ENCODE peak calls at places on chromosomes 6 and 20, in eight cellular contexts. M, I, H, C, O, G, Q and A are unnamed samples.

GRCh38 chr6:45997875-45998506 is 17.7 kb downstream of the CLIC5 start:
- DNase-seq in M (no peak), H (no peak), O (no peak), G (no peak), I (no peak), C (no peak), Q (peak; percentile 69), A (no peak)

GRCh38 chr6:17012421-17013225 is 89.2 kb upstream of the STMND1 start:
- DNase-seq in C (no peak), H (peak; percentile 84), M (peak; percentile 77), Q (no peak), G (no peak), I (no peak), O (no peak), A (no peak)

GRCh38 chr6:158869604-158870417 is 50.6 kb upstream of the EZR start:
- DNase-seq in I (peak; percentile 94), Q (peak; percentile 92), G (peak; percentile 72), M (peak; percentile 97), C (peak; percentile 95), O (peak; percentile 89), H (peak; percentile 90), A (peak; percentile 98)

GRCh38 chr6:80289727-80290126 is 183.3 kb downstream of the BCKDHB start:
- DNase-seq in G (no peak), I (no peak), C (no peak), O (no peak), H (no peak), Q (no peak), M (no peak), A (no peak)

GRCh38 chr6:125781307-125781868 is 9.4 kb upstream of the NCOA7 start:
- DNase-seq in H (peak; percentile 30), I (no peak), M (peak; percentile 22), G (no peak), O (no peak), Q (no peak), C (no peak), A (peak; percentile 65)

GRCh38 chr20:35992713-35993335 is 24.4 kb downstream of the CNBD2 start:
- DNase-seq in O (no peak), G (peak; percentile 41), M (peak; percentile 85), H (peak; percentile 72), Q (no peak), C (peak; percentile 56), I (no peak), A (peak; percentile 49)

GRCh38 chr6:13194852-13195251 is 133.5 kb downstream of the TBC1D7 start:
- DNase-seq in I (peak; percentile 59), G (peak; percentile 40), O (no peak), M (peak; percentile 80), H (peak; percentile 85), Q (peak; percentile 52), C (peak; percentile 32), A (no peak)

GRCh38 chr20:1491281-1491840 is at the start of gene SIRPB2:
- DNase-seq in H (peak; percentile 21), O (no peak), I (peak; percentile 83), M (no peak), G (peak; percentile 33), C (no peak), Q (no peak), A (no peak)

GRCh38 chr6:123089223-123089622 is 93.2 kb downstream of the CLVS2 start:
- DNase-seq in Q (no peak), G (no peak), O (no peak), H (no peak), C (no peak), I (no peak), M (no peak), A (no peak)

GRCh38 chr6:56091159-56091869 is 156.1 kb downstream of the COL21A1 start:
- DNase-seq in M (no peak), O (no peak), G (no peak), C (no peak), I (no peak), H (peak; percentile 92), Q (no peak), A (no peak)

GRCh38 chr6:87742106-87742505 is 40.1 kb upstream of the AKIRIN2 start:
- DNase-seq in I (no peak), G (peak; percentile 29), C (no peak), Q (no peak), O (no peak), M (no peak), H (no peak), A (peak; percentile 21)

GRCh38 chr6:100883347-100883746 is 2.2 kb upstream of the ASCC3 start:
- DNase-seq in C (no peak), Q (no peak), M (peak; percentile 26), I (no peak), G (no peak), H (no peak), O (no peak), A (no peak)

GRCh38 chr6:27442932-27443331 is 30.0 kb downstream of the ZNF184 start:
- DNase-seq in C (no peak), O (no peak), H (no peak), I (no peak), M (no peak), G (no peak), Q (no peak), A (no peak)

GRCh38 chr6:85372188-85372914 is 77.5 kb upstream of the NT5E start:
- DNase-seq in M (peak; percentile 17), O (no peak), I (no peak), G (no peak), C (no peak), Q (no peak), H (peak; percentile 30), A (no peak)

GRCh38 chr6:156563710-156564109 is 213.5 kb upstream of the ARID1B start:
- DNase-seq in Q (no peak), H (no peak), I (no peak), O (no peak), G (no peak), M (no peak), C (no peak), A (no peak)

GRCh38 chr20:57582432-57583288 is 21.8 kb downstream of the PCK1 start:
- DNase-seq in M (peak; percentile 67), C (no peak), O (no peak), I (no peak), G (peak; percentile 79), Q (no peak), H (peak; percentile 44), A (no peak)

GRCh38 chr6:26020983-26021349 is 58.4 kb downstream of the TRIM38 start:
- DNase-seq in G (peak; percentile 56), Q (peak; percentile 78), H (peak; percentile 71), I (peak; percentile 76), C (peak; percentile 68), M (no peak), O (peak; percentile 89), A (peak; percentile 55)

GRCh38 chr6:39791850-39792500 is at the start of gene DAAM2:
- DNase-seq in Q (peak; percentile 78), H (peak; percentile 70), O (peak; percentile 71), I (peak; percentile 72), C (peak; percentile 35), G (peak; percentile 54), M (peak; percentile 66), A (no peak)

DNA sequence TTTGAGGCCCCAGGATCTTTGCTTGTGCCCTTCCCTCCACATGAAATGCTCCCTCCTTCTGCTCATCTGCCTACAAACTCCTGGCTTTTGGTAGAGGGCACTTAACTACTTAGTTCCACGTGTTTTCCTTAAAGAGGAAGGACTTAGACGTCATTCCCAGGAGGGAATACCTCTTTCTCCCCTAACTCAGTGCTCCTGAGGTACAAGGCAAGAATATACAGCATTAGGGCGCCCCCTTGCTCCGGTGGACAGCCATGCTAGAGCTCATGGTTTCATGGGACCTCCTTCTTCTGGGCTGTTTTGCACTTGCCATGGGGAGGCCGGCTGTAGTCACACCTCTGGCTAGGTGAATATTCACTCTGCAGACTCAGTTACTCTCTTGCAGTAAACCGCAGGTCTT is 93.8 kb upstream of the LY86 start:
- DNase-seq in H (no peak), M (peak; percentile 89), Q (peak; percentile 64), G (peak; percentile 41), C (peak; percentile 41), O (no peak), I (peak; percentile 73), A (no peak)
- TF ChIP-seq CTCF in H (no peak), M (peak; percentile 84), Q (peak; percentile 28), G (peak; percentile 5), C (peak; percentile 27), O (peak; percentile 12), I (peak; percentile 58), A (no peak)

DNA sequence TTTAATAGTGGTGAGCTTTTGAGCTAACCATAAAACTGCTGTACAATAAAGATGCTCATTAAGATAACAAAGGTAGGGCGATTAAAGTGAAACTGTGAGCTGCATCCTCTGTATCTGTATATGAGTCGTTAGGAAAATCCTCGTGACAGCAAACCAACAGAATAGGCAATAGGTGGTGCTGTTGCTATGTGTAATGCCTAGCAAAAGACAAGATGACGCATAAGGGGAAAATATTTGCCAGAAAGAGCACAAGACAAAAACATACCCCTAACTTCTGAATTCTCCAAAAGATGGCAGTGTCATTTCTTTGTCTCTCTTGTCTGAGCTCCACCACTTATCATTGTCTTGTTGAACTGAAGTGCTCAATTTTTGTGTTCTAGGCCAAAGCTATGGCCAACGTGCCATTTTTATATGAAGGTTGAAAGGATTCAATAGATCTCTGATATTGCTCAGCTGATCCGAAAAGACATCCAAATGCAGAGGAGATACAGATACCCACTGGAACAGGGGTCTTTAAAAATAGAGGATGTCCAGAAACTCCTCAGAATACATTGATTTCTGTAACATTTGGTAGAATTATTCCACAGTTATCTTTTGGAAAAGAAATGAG is 56.3 kb upstream of the ANKEF1 start:
- DNase-seq in I (no peak), O (no peak), C (peak; percentile 43), G (peak; percentile 77), H (peak; percentile 93), M (peak; percentile 81), Q (no peak), A (peak; percentile 26)
- H3K4me3 ChIP-seq in I (no peak overlapping the region), O (no peak overlapping the region), C (no peak overlapping the region), G (no peak overlapping the region), H (no peak overlapping the region), M (no peak overlapping the region), Q (no peak overlapping the region), A (no peak overlapping the region)

DNA sequence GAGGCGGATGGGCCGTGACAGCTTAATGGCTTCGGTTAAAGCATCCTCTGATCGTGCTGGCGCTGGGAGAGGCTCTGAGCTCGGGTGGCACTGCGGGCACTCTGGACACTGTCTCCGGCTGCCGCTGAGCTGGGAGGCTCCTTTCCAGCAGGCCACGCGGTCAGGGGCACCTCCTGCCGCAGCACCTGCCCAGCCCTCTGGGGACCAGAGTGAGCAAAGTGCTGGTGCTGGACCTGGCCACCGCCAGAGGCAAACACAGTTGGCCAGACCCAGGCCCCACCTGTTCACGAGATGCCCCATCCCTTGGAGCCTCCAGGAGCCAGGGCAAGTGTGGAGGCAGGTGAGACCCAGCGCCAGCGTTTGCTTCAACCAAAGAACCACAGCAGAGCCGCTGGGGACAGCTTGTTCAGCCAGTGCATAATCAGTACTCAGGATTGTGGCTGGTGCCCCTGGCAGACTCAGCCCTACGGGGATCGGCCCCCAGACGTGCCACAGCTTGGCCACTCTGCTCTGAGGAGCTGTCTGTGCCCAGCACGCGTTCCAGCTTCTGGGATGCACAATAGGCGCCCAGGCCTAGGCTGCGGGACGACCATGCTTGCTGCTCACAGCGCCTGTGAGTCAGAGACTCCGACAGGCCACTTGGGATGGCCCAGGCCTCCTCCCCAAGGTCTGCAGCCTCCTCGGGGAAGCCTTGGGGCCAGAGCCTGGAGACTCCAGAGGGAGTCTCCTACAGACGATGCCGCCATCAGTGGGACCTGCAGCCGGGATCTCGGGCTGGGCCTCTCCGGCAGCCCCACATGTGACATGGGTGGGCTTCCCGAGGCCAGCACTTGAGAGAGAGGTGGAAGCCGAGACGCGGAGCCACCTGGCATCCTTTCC is 38.2 kb upstream of the SLCO4A1 start:
- DNase-seq in M (no peak), O (no peak), Q (peak; percentile 38), C (no peak), H (no peak), G (no peak), I (no peak), A (no peak)
- H3K27ac ChIP-seq in M (no peak overlapping the region), O (peak overlapping the region; percentile 77), Q (peak overlapping the region; percentile 46), C (no peak overlapping the region), H (no peak overlapping the region), G (no peak overlapping the region), I (peak overlapping the region; percentile 83), A (no peak overlapping the region)

GRCh38 chr6:134741193-134741521 is 208.7 kb downstream of the ALDH8A1 start:
- DNase-seq in G (no peak), M (peak; percentile 52), C (no peak), I (no peak), H (no peak), O (no peak), Q (no peak), A (no peak)
- TF ChIP-seq CTCF in G (no peak), M (peak; percentile 54), C (no peak), I (peak; percentile 24), H (peak; percentile 9), O (no peak), Q (peak; percentile 32), A (no peak)